ENCODE peak calls at places on chromosomes 3 and 15, in four cellular contexts. F is left ventricle myocardium inferior; A is CD8-positive, alpha-beta memory T cell; O is GM23338. U is an unnamed sample.

GRCh38 chr15:88651971-88652370 is 13.2 kb downstream of the ISG20 start:
- DNase-seq in F (no peak), A (no peak), O (no peak), U (no peak)

GRCh38 chr15:68352401-68353062 is 75.0 kb downstream of the FEM1B start:
- DNase-seq in F (no peak), A (no peak), O (no peak), U (no peak)

GRCh38 chr15:80049046-80049445 is 10.4 kb upstream of the ZFAND6 start:
- DNase-seq in F (no peak), A (no peak), O (no peak), U (no peak)

GRCh38 chr15:41495736-41496599 is 2.3 kb downstream of the ITPKA start:
- DNase-seq in F (no peak), A (no peak), O (peak), U (peak)

GRCh38 chr3:179227349-179227748 is 23.6 kb downstream of the KCNMB3 start:
- DNase-seq in F (no peak), A (no peak), O (peak), U (no peak)

GRCh38 chr15:86863226-86863915 is 783.7 kb downstream of the AGBL1 start:
- DNase-seq in F (no peak), A (no peak), O (no peak), U (no peak)

GRCh38 chr3:193857996-193858395 is 265.0 kb downstream of the OPA1 start:
- DNase-seq in F (no peak), A (no peak), O (no peak), U (no peak)

GRCh38 chr3:66400381-66401156 is 100.3 kb downstream of the LRIG1 start:
- DNase-seq in F (no peak), A (no peak), O (no peak), U (no peak)

GRCh38 chr3:157913052-157913451 is 193.2 kb downstream of the SHOX2 start:
- DNase-seq in F (no peak), A (no peak), O (no peak), U (no peak)

GRCh38 chr3:194632983-194633348 is 253 bp downstream of the TMEM44 start:
- DNase-seq in F (peak), A (no peak), O (no peak), U (no peak)

GRCh38 chr3:128999104-128999503 is 2.0 kb upstream of the EFCC1 start:
- DNase-seq in F (no peak), A (no peak), O (no peak), U (no peak)

GRCh38 chr3:4984511-4984864 is 5.3 kb downstream of the BHLHE40 start:
- DNase-seq in F (no peak), A (no peak), O (no peak), U (no peak)
- H3K4me3 ChIP-seq in F (peak), A (peak), O (no peak), U (peak)

GRCh38 chr3:79769234-79769633 is 1.4 kb upstream of the ROBO1 start:
- DNase-seq in F (no peak), A (no peak), O (peak), U (no peak)

GRCh38 chr3:79767953-79768282 is at the start of gene ROBO1:
- DNase-seq in F (no peak), A (no peak), O (peak), U (no peak)

GRCh38 chr3:79765854-79766253 is 1.9 kb downstream of the ROBO1 start:
- DNase-seq in F (no peak), A (no peak), O (peak), U (no peak)

GRCh38 chr3:79766474-79767193 is 1.2 kb downstream of the ROBO1 start:
- DNase-seq in F (no peak), A (no peak), O (peak), U (no peak)

DNA sequence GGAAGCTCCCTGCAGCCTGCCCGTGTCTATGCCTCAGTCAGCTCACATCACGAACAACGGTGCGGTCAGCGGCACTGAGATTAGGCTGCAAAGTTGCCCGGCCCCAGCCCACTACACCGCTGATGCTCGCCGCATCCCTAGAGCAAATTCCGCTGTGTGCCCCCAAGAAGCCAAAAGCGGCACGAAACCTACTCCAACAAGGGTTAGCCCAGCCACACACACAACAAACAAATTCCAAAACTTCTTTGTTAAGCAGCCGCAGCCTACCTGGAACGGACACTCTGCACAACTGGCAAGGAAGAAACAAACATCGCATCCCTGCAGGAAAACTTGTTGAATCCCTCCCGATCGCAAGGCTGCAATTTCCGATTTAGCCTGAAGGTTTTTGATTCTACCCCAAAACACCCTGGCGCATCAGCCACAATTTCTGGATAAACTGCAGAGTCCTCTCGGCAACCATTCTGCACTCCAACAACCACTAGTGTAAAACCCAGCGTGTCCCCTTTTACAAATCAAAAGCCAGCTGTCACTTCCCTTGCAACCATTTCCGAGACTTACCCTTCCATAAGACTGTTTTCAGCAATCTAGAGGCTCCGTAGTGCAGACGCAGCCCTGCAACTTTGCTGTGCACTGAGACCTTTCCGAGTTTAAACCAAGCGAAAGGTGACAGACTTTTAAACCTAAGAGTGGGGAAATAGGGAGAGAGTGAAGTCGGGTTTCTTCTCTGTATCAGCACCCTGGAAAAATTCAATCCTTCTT is 425 bp downstream of the ROBO1 start:
- DNase-seq in F (no peak), A (no peak), O (peak), U (no peak)
- H3K4me3 ChIP-seq in F (peak), A (no peak), O (peak), U (no peak)

DNA sequence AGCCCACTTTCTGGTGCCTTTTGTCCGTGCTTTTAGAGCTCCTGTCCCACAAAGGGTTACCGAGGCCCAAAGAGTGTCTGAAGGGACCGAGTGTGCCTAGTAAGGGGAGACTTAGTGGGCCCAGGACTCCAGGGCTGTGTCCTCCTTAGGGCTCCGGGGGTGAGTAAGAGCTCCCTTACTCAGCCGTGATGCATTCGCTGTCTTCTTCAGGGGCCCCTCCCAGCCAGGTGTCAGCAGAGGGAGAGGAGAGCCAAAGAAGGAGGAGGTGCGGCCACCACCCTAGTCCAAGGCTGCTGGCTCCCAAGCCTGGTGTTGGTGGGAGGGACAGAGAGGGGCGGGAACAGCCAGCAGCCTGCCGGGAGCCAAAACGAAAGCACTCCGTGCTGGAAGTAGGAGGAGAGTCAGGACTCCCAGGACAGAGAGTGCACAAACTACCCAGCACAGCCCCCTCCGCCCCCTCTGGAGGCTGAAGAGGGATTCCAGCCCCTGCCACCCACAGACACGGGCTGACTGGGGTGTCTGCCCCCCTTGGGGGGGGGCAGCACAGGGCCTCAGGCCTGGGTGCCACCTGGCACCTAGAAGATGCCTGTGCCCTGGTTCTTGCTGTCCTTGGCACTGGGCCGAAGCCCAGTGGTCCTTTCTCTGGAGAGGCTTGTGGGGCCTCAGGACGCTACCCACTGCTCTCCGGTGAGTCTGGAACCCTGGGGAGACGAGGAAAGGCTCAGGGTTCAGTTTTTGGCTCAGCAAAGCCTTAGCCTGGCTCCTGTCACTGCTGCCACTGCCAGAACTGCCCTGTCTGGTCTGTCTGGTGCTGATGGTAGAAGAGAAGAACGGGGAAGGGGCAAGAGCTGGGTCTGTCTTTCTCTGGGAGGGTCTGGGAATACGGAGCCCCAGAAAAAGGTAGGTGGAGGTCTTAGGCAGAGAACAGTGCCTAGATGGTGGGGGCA is at the start of gene IL17RC:
- DNase-seq in F (peak), A (no peak), O (peak), U (peak)
- H3K4me3 ChIP-seq in F (peak), A (peak), O (peak), U (peak)

GRCh38 chr15:29103825-29104565 is 165.6 kb downstream of the NSMCE3 start:
- DNase-seq in F (peak), A (peak), O (peak), U (peak)
- H3K4me3 ChIP-seq in F (peak), A (no peak), O (peak), U (peak)

DNA sequence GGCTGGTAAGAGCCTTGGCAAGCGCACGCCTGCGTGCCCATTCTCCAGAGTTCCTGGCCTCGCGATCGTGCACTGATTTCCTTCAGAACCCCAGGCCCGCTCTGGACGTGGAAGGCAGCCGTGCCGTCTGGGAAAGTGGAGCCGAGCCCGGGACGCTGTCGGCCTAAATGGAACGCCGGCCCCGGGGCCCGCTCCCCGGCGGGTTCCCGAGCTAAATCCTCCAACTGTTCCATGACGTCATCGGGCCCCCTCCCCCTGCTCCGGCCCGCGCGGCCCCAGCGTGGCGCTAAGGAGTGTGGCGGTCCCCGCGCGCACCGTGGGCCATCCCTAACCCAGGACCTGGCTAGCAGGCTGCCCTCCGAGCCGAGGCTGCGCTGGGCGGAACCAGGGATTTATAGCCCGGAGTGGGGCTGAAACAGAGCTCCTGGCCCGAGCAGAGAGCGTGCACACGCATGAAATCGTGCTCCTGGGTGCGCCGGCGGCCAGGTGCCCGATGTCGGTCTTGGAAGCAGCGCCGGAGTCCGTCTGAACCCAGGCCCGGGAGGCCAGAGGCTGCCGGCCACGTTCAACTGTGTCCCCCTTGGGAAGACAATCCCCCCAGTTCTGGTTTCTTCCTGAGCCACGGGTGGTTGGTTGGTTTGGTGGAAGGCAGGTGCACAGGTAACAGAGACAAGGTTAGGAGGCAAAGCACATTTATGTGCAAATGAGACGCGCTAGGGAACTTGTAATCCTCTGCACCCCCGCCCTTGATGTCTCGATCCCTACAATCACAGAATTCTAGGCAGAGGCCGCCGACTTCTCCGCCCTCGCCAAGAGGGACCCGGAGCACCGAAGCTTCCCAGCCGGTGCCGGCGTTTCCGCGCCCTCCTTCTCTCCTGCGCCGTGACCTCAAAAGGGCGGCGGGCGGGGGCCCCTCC is 84.9 kb upstream of the ETV5 start:
- DNase-seq in F (no peak), A (no peak), O (peak), U (no peak)
- H3K4me3 ChIP-seq in F (peak), A (no peak), O (peak), U (peak)

GRCh38 chr15:76011611-76012010 is 613 bp downstream of the NRG4 start:
- DNase-seq in F (no peak), A (no peak), O (no peak), U (no peak)
- H3K4me3 ChIP-seq in F (no peak), A (no peak), O (no peak), U (no peak)

GRCh38 chr3:177191108-177191779 is 6.0 kb downstream of the TBL1XR1 start:
- DNase-seq in F (no peak), A (no peak), O (no peak), U (no peak)

GRCh38 chr3:177195941-177196472 is 1.3 kb downstream of the TBL1XR1 start:
- DNase-seq in F (no peak), A (no peak), O (no peak), U (peak)

GRCh38 chr3:177195242-177195940 is 1.9 kb downstream of the TBL1XR1 start:
- DNase-seq in F (no peak), A (no peak), O (peak), U (peak)

GRCh38 chr3:177194319-177194718 is 3.0 kb downstream of the TBL1XR1 start:
- DNase-seq in F (no peak), A (no peak), O (no peak), U (no peak)

DNA sequence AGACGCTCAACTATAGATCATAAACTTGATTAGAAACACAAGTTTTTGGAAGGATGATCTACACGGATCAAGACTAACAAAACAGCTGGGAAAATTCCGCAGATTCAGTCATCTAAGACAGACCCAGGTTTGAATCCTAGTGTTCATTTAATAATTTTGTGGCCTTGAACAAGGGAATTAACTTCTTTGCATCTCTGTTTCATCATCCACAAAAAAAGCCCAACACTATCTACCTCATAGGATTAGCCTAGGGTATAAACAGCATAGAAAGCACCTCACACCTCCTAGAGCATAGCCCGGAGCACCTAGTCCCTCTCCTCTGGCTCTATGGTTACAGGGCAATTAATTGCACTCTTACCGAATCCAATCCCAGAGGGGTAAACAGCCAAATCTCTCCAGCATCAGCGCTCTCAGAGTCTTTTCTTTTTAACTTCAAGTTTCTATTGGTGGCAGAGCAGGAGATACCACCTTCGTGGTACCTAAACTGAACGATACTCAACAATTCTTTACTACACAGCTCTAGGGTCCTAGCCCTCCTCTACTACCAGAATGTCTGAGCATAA is 3.5 kb downstream of the TBL1XR1 start:
- DNase-seq in F (no peak), A (no peak), O (no peak), U (no peak)
- H3K4me3 ChIP-seq in F (peak), A (peak), O (peak), U (peak)